ENCODE peak calls at places on chromosome X, in five cellular contexts. One of them, this sample, is unnamed.

GRCh38 chrX:57156397-57157049 is 19.3 kb upstream of the SPIN2A start:
- DNase-seq in GM12865: peak
- DNase-seq in KBM-7: peak
- DNase-seq in mesothelial cell of epicardium: no peak
- DNase-seq in endothelial cell: peak
- DNase-seq in this sample: no peak

GRCh38 chrX:19883878-19884277 is 3.5 kb downstream of the SH3KBP1 start:
- DNase-seq in GM12865: peak
- DNase-seq in KBM-7: no peak
- DNase-seq in mesothelial cell of epicardium: no peak
- DNase-seq in endothelial cell: no peak
- DNase-seq in this sample: no peak

GRCh38 chrX:13719192-13719856 is 15.1 kb downstream of the TRAPPC2 start:
- DNase-seq in GM12865: no peak
- DNase-seq in KBM-7: no peak
- DNase-seq in mesothelial cell of epicardium: no peak
- DNase-seq in endothelial cell: no peak
- DNase-seq in this sample: no peak

GRCh38 chrX:136162827-136163427 is 15.6 kb downstream of the FHL1 start:
- DNase-seq in GM12865: peak
- DNase-seq in KBM-7: peak
- DNase-seq in mesothelial cell of epicardium: no peak
- DNase-seq in endothelial cell: peak
- DNase-seq in this sample: no peak

GRCh38 chrX:132271330-132271729 is 52.1 kb upstream of the RAP2C start:
- DNase-seq in GM12865: no peak
- DNase-seq in KBM-7: no peak
- DNase-seq in mesothelial cell of epicardium: no peak
- DNase-seq in endothelial cell: no peak
- DNase-seq in this sample: no peak

GRCh38 chrX:42776195-42776594 is 1.8 kb downstream of the PPP1R2C start:
- DNase-seq in GM12865: peak
- DNase-seq in KBM-7: peak
- DNase-seq in mesothelial cell of epicardium: no peak
- DNase-seq in endothelial cell: no peak
- DNase-seq in this sample: no peak

GRCh38 chrX:100413231-100413630 is 3.2 kb upstream of the PCDH19 start:
- DNase-seq in GM12865: peak
- DNase-seq in KBM-7: peak
- DNase-seq in mesothelial cell of epicardium: no peak
- DNase-seq in endothelial cell: no peak
- DNase-seq in this sample: no peak

GRCh38 chrX:150482537-150483217 is 85.7 kb upstream of the MTM1 start:
- DNase-seq in GM12865: peak
- DNase-seq in KBM-7: no peak
- DNase-seq in mesothelial cell of epicardium: no peak
- DNase-seq in endothelial cell: no peak
- DNase-seq in this sample: peak

GRCh38 chrX:769796-770195 is 139.2 kb downstream of the SHOX start:
- DNase-seq in GM12865: no peak
- DNase-seq in KBM-7: no peak
- DNase-seq in mesothelial cell of epicardium: no peak
- DNase-seq in endothelial cell: no peak
- DNase-seq in this sample: no peak

GRCh38 chrX:10507876-10508275 is 112.5 kb downstream of the MID1 start:
- DNase-seq in GM12865: no peak
- DNase-seq in KBM-7: no peak
- DNase-seq in mesothelial cell of epicardium: no peak
- DNase-seq in endothelial cell: no peak
- DNase-seq in this sample: no peak

GRCh38 chrX:110509778-110510510 is 151.3 kb downstream of the RTL9 start:
- DNase-seq in GM12865: no peak
- DNase-seq in KBM-7: no peak
- DNase-seq in mesothelial cell of epicardium: no peak
- DNase-seq in endothelial cell: no peak
- DNase-seq in this sample: no peak

GRCh38 chrX:314781-315595 is 3.6 kb downstream of the GTPBP6 start:
- DNase-seq in GM12865: no peak
- DNase-seq in KBM-7: no peak
- DNase-seq in mesothelial cell of epicardium: no peak
- DNase-seq in endothelial cell: no peak
- DNase-seq in this sample: no peak

GRCh38 chrX:1031521-1032430 is 180.7 kb downstream of the CRLF2 start:
- DNase-seq in GM12865: no peak
- DNase-seq in KBM-7: no peak
- DNase-seq in mesothelial cell of epicardium: no peak
- DNase-seq in endothelial cell: no peak
- DNase-seq in this sample: no peak

GRCh38 chrX:18758166-18758932 is 50.9 kb downstream of the PPEF1 start:
- DNase-seq in GM12865: no peak
- DNase-seq in KBM-7: no peak
- DNase-seq in mesothelial cell of epicardium: no peak
- DNase-seq in endothelial cell: no peak
- DNase-seq in this sample: no peak

GRCh38 chrX:103170216-103170615 is 44.7 kb upstream of the BEX4 start:
- DNase-seq in GM12865: no peak
- DNase-seq in KBM-7: no peak
- DNase-seq in mesothelial cell of epicardium: no peak
- DNase-seq in endothelial cell: no peak
- DNase-seq in this sample: no peak

GRCh38 chrX:111086521-111087127 is 9.4 kb upstream of the PAK3 start:
- DNase-seq in GM12865: no peak
- DNase-seq in KBM-7: no peak
- DNase-seq in mesothelial cell of epicardium: no peak
- DNase-seq in endothelial cell: no peak
- DNase-seq in this sample: no peak

GRCh38 chrX:148043456-148043855 is 62.3 kb downstream of the FMR1NB start:
- DNase-seq in GM12865: no peak
- DNase-seq in KBM-7: no peak
- DNase-seq in mesothelial cell of epicardium: no peak
- DNase-seq in endothelial cell: no peak
- DNase-seq in this sample: no peak

GRCh38 chrX:40006025-40007017 is 91.4 kb downstream of the BCOR start:
- DNase-seq in GM12865: no peak
- DNase-seq in KBM-7: no peak
- DNase-seq in mesothelial cell of epicardium: no peak
- DNase-seq in endothelial cell: peak
- DNase-seq in this sample: no peak

GRCh38 chrX:400258-400657 is 13.6 kb upstream of the PPP2R3B start:
- DNase-seq in GM12865: no peak
- DNase-seq in KBM-7: no peak
- DNase-seq in mesothelial cell of epicardium: no peak
- DNase-seq in endothelial cell: no peak
- DNase-seq in this sample: no peak

GRCh38 chrX:23838953-23839352 is 56.0 kb downstream of the SAT1 start:
- DNase-seq in GM12865: no peak
- DNase-seq in KBM-7: peak
- DNase-seq in mesothelial cell of epicardium: no peak
- DNase-seq in endothelial cell: no peak
- DNase-seq in this sample: no peak

GRCh38 chrX:1491851-1492349 is 39.2 kb upstream of the ASMTL start:
- DNase-seq in GM12865: peak
- DNase-seq in KBM-7: peak
- DNase-seq in mesothelial cell of epicardium: no peak
- DNase-seq in endothelial cell: no peak
- DNase-seq in this sample: no peak

GRCh38 chrX:118066867-118067515 is 49.6 kb downstream of the KLHL13 start:
- DNase-seq in GM12865: no peak
- DNase-seq in KBM-7: no peak
- DNase-seq in mesothelial cell of epicardium: no peak
- DNase-seq in endothelial cell: no peak
- DNase-seq in this sample: no peak

GRCh38 chrX:117969337-117969736 is 147.3 kb downstream of the KLHL13 start:
- DNase-seq in GM12865: no peak
- DNase-seq in KBM-7: no peak
- DNase-seq in mesothelial cell of epicardium: no peak
- DNase-seq in endothelial cell: no peak
- DNase-seq in this sample: no peak

GRCh38 chrX:95878874-95879273 is 805.8 kb upstream of the DIAPH2 start:
- DNase-seq in GM12865: no peak
- DNase-seq in KBM-7: no peak
- DNase-seq in mesothelial cell of epicardium: no peak
- DNase-seq in endothelial cell: no peak
- DNase-seq in this sample: no peak

This sample was measured in activated CD4-positive, CD25-positive, alpha-beta regulatory T cell treated with anti-CD3 and anti-CD28 coated beads, Interleukin-2, amount 50 U/mL, for 16 hours.